ENCODE peak calls at places on chromosomes 7 and 10, in seven cellular contexts. V is hepatocyte; F is K562; K is CD8-positive, alpha-beta T cell; C is prostate gland; G is cardiac fibroblast; M is kidney. I is an unnamed sample.

GRCh38 chr10:24518981-24519597 is 204.6 kb downstream of the ARHGAP21 start:
- DNase-seq in V (peak; percentile 85), F (peak; percentile 67), K (peak; percentile 27), C (peak; percentile 72), G (peak; percentile 72), M (no peak), I (no peak)

GRCh38 chr10:20765066-20765465 is 132.0 kb downstream of the NEBL start:
- DNase-seq in V (no peak), F (no peak), K (no peak), C (no peak), G (no peak), M (no peak), I (no peak)

GRCh38 chr10:104293021-104293420 is 24.0 kb downstream of the GSTO2 start:
- DNase-seq in V (no peak), F (no peak), K (no peak), C (no peak), G (peak; percentile 73), M (no peak), I (no peak)

GRCh38 chr7:150753239-150753638 is 16.0 kb downstream of the GIMAP5 start:
- DNase-seq in V (no peak), F (no peak), K (no peak), C (no peak), G (no peak), M (no peak), I (no peak)

GRCh38 chr7:104791065-104791464 is 222.9 kb upstream of the KMT2E start:
- DNase-seq in V (no peak), F (no peak), K (no peak), C (peak; percentile 57), G (peak; percentile 5), M (no peak), I (no peak)

GRCh38 chr7:44347546-44348114 is 22.2 kb upstream of the CAMK2B start:
- DNase-seq in V (no peak), F (no peak), K (no peak), C (no peak), G (peak; percentile 42), M (no peak), I (no peak)

GRCh38 chr7:135386181-135386580 is 123.7 kb downstream of the CNOT4 start:
- DNase-seq in V (no peak), F (no peak), K (no peak), C (no peak), G (peak; percentile 16), M (no peak), I (no peak)

GRCh38 chr10:70300908-70301597 is 17.2 kb upstream of the NPFFR1 start:
- DNase-seq in V (no peak), F (no peak), K (no peak), C (no peak), G (no peak), M (no peak), I (peak; percentile 75)

GRCh38 chr10:129531969-129532660 is 65.1 kb downstream of the MGMT start:
- DNase-seq in V (no peak), F (no peak), K (no peak), C (no peak), G (peak; percentile 22), M (no peak), I (no peak)

GRCh38 chr10:30833625-30833970 is 198.1 kb downstream of the ZNF438 start:
- DNase-seq in V (no peak), F (no peak), K (no peak), C (no peak), G (no peak), M (no peak), I (no peak)

GRCh38 chr7:151601521-151602305 is 82.0 kb upstream of the RHEB start:
- DNase-seq in V (no peak), F (no peak), K (no peak), C (no peak), G (no peak), M (no peak), I (no peak)

GRCh38 chr10:27355918-27356573 is 115.4 kb upstream of the ACBD5 start:
- DNase-seq in V (no peak), F (no peak), K (no peak), C (no peak), G (no peak), M (no peak), I (no peak)

GRCh38 chr10:113187066-113187777 is 237.2 kb downstream of the TCF7L2 start:
- DNase-seq in V (peak; percentile 60), F (no peak), K (no peak), C (no peak), G (peak; percentile 56), M (peak; percentile 87), I (no peak)

GRCh38 chr10:124917168-124917938 is 24.6 kb upstream of the ZRANB1 start:
- DNase-seq in V (peak; percentile 73), F (peak; percentile 37), K (peak; percentile 39), C (peak; percentile 40), G (peak; percentile 52), M (peak; percentile 83), I (no peak)

GRCh38 chr10:103584216-103585010 is 90.9 kb downstream of the NEURL1 start:
- DNase-seq in V (no peak), F (no peak), K (peak; percentile 66), C (no peak), G (peak; percentile 14), M (no peak), I (no peak)

GRCh38 chr7:2063562-2064360 is 169.0 kb downstream of the MAD1L1 start:
- DNase-seq in V (peak; percentile 24), F (no peak), K (no peak), C (no peak), G (peak; percentile 39), M (no peak), I (no peak)

GRCh38 chr7:43076189-43076605 is 36.2 kb upstream of the HECW1 start:
- DNase-seq in V (no peak), F (no peak), K (no peak), C (no peak), G (no peak), M (no peak), I (no peak)

GRCh38 chr7:131359136-131359776 is 31.6 kb downstream of the MKLN1 start:
- DNase-seq in V (no peak), F (no peak), K (no peak), C (no peak), G (no peak), M (no peak), I (no peak)

GRCh38 chr10:61897671-61898434 is 3.6 kb upstream of the ARID5B start:
- DNase-seq in V (peak; percentile 73), F (peak; percentile 60), K (no peak), C (no peak), G (peak; percentile 74), M (no peak), I (no peak)

GRCh38 chr10:22531441-22531840 is 182.9 kb downstream of the PIP4K2A start:
- DNase-seq in V (no peak), F (no peak), K (no peak), C (no peak), G (no peak), M (no peak), I (no peak)

GRCh38 chr7:94700926-94701554 is 45.1 kb upstream of the SGCE start:
- DNase-seq in V (no peak), F (no peak), K (no peak), C (no peak), G (peak; percentile 63), M (no peak), I (no peak)

GRCh38 chr7:16989883-16990413 is 108.2 kb upstream of the AGR3 start:
- DNase-seq in V (peak; percentile 78), F (no peak), K (no peak), C (peak; percentile 98), G (peak; percentile 98), M (no peak), I (no peak)

GRCh38 chr10:100972115-100972903 is 3.0 kb downstream of the SEMA4G start:
- DNase-seq in V (no peak), F (no peak), K (no peak), C (no peak), G (no peak), M (no peak), I (no peak)
- TF ChIP-seq CTCF in V (no peak), F (no peak), K (no peak), C (no peak), G (no peak), M (no peak), I (no peak)

DNA sequence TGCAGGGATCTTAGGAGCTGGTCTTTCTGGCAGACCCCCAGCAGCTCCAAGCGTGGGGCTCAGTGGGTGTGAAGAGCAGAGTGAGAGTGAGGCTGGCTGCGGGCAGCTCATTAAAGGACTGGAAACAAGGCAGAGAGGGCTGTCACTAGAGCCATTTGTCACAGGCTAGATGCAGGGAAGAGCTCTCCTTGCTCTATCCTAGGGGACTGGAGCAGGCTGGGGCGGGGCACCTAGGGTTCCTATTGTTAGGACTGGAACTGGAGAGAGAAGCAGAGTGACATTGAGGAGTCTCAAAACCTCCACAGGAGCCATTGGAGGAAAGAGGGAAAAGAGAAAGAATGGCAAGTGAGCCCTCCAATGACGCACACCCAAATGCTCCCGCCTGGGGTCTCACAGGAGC is 772 bp upstream of the DDC start:
- DNase-seq in V (no peak), F (no peak), K (no peak), C (no peak), G (no peak), M (no peak), I (no peak)
- TF ChIP-seq CTCF in V (no peak), F (no peak), K (no peak), C (no peak), G (no peak), M (no peak), I (no peak)

GRCh38 chr7:47239034-47239433 is 342.9 kb downstream of the TNS3 start:
- DNase-seq in V (no peak), F (no peak), K (no peak), C (no peak), G (no peak), M (peak; percentile 64), I (no peak)
- TF ChIP-seq CTCF in V (no peak), F (no peak), K (no peak), C (no peak), G (no peak), M (no peak), I (no peak)

GRCh38 chr10:72329290-72330058 is 25.2 kb downstream of the DNAJB12 start:
- DNase-seq in V (peak; percentile 4), F (no peak), K (no peak), C (no peak), G (no peak), M (no peak), I (no peak)

GRCh38 chr10:72330059-72330426 is 24.7 kb downstream of the DNAJB12 start:
- DNase-seq in V (peak; percentile 6), F (no peak), K (no peak), C (no peak), G (no peak), M (no peak), I (no peak)

GRCh38 chr10:72333111-72334012 is 21.4 kb downstream of the DNAJB12 start:
- DNase-seq in V (peak; percentile 2), F (no peak), K (no peak), C (no peak), G (no peak), M (peak; percentile 69), I (no peak)

GRCh38 chr10:72332423-72333110 is 22.2 kb downstream of the DNAJB12 start:
- DNase-seq in V (no peak), F (no peak), K (no peak), C (no peak), G (no peak), M (peak; percentile 58), I (no peak)

GRCh38 chr10:72331575-72332422 is 22.9 kb downstream of the DNAJB12 start:
- DNase-seq in V (peak; percentile 88), F (no peak), K (peak; percentile 89), C (peak; percentile 95), G (peak; percentile 96), M (peak; percentile 97), I (no peak)
- TF ChIP-seq CTCF in V (no peak), F (no peak), K (peak; percentile 28), C (peak; percentile 64), G (no peak), M (peak; percentile 30), I (peak; percentile 51)

GRCh38 chr10:91887075-91887899 is 22.0 kb downstream of the FGFBP3 start:
- DNase-seq in V (peak; percentile 74), F (no peak), K (peak; percentile 26), C (no peak), G (peak; percentile 70), M (no peak), I (no peak)
- TF ChIP-seq CTCF in V (no peak), F (no peak), K (no peak), C (no peak), G (no peak), M (no peak), I (no peak)

I was measured in chondrocyte.